ENCODE peak calls at places on chromosomes 2 and 18, in four cellular contexts. L is substantia nigra, M is OCI-LY7, E is endodermal cell. Y is an unnamed sample.

GRCh38 chr2:16324971-16325612 is 340.5 kb downstream of the CYRIA start:
- DNase-seq in L (no peak), E (no peak), M (no peak), Y (no peak)

GRCh38 chr2:13537771-13538349 is 821.1 kb downstream of the TRIB2 start:
- DNase-seq in L (no peak), M (no peak), E (no peak), Y (no peak)

GRCh38 chr2:85935746-85936208 is 47.0 kb upstream of the ST3GAL5 start:
- DNase-seq in E (peak; percentile 87), M (no peak), L (no peak), Y (peak; percentile 91)

GRCh38 chr2:201363857-201364560 is 6.9 kb upstream of the FLACC1 start:
- DNase-seq in E (peak; percentile 64), L (no peak), M (peak; percentile 70), Y (peak; percentile 72)

GRCh38 chr2:196335238-196335637 is 163.9 kb upstream of the STK17B start:
- DNase-seq in E (peak; percentile 75), M (no peak), L (no peak), Y (peak; percentile 35)

GRCh38 chr2:62197017-62197586 is 1.2 kb downstream of the B3GNT2 start:
- DNase-seq in L (no peak), M (peak; percentile 74), E (peak; percentile 62), Y (no peak)

GRCh38 chr2:215753808-215754207 is 259.5 kb downstream of the MREG start:
- DNase-seq in M (no peak), L (no peak), E (no peak), Y (no peak)

GRCh38 chr18:62904396-62905285 is 189.3 kb downstream of the PHLPP1 start:
- DNase-seq in L (no peak), E (no peak), M (no peak), Y (no peak)

GRCh38 chr18:79394438-79395307 is 1.1 kb upstream of the NFATC1 start:
- DNase-seq in L (no peak), M (peak; percentile 39), E (peak; percentile 85), Y (peak; percentile 61)

GRCh38 chr2:96249654-96250053 is 16.1 kb downstream of the TMEM127 start:
- DNase-seq in M (no peak), L (no peak), E (no peak), Y (peak; percentile 53)

GRCh38 chr2:44848026-44848425 is 93.5 kb upstream of the SIX3 start:
- DNase-seq in E (no peak), L (no peak), M (no peak), Y (no peak)

GRCh38 chr18:21703241-21703820 is 1.2 kb downstream of the ABHD3 start:
- DNase-seq in E (peak; percentile 63), L (no peak), M (peak; percentile 87), Y (peak; percentile 12)

GRCh38 chr2:166494140-166494544 is at the start of gene SCN7A:
- DNase-seq in E (peak; percentile 84), M (no peak), L (peak; percentile 0), Y (peak; percentile 65)

GRCh38 chr18:10297079-10297478 is 157.4 kb upstream of the APCDD1 start:
- DNase-seq in M (peak; percentile 88), E (no peak), L (no peak), Y (no peak)

GRCh38 chr2:37350034-37350433 is 5.6 kb downstream of the QPCT start:
- DNase-seq in L (no peak), M (peak; percentile 63), E (no peak), Y (no peak)

GRCh38 chr18:62183578-62184195 is 3.2 kb downstream of the PIGN start:
- DNase-seq in E (peak; percentile 49), M (peak; percentile 51), L (no peak), Y (peak; percentile 70)

GRCh38 chr2:224023188-224023587 is 15.9 kb downstream of the SERPINE2 start:
- DNase-seq in E (no peak), L (no peak), M (no peak), Y (no peak)

GRCh38 chr2:39511219-39511785 is 74.2 kb upstream of the MAP4K3 start:
- DNase-seq in E (no peak), M (no peak), L (no peak), Y (no peak)

GRCh38 chr2:172434821-172435607 is 7.6 kb downstream of the ITGA6 start:
- DNase-seq in M (peak; percentile 3), L (no peak), E (peak; percentile 61), Y (no peak)

GRCh38 chr18:55579471-55579870 is 8.5 kb downstream of the TCF4 start:
- DNase-seq in M (no peak), L (no peak), E (no peak), Y (no peak)

GRCh38 chr2:102841107-102841840 is 79.4 kb downstream of the TMEM182 start:
- DNase-seq in E (peak; percentile 92), L (peak; percentile 24), M (peak; percentile 24), Y (peak; percentile 71)

GRCh38 chr2:207353836-207354235 is 175.9 kb upstream of the CREB1 start:
- DNase-seq in L (no peak), E (no peak), M (no peak), Y (no peak)

GRCh38 chr2:229852565-229852964 is 69.2 kb downstream of the TRIP12 start:
- DNase-seq in E (no peak), M (no peak), L (no peak), Y (peak; percentile 90)

DNA sequence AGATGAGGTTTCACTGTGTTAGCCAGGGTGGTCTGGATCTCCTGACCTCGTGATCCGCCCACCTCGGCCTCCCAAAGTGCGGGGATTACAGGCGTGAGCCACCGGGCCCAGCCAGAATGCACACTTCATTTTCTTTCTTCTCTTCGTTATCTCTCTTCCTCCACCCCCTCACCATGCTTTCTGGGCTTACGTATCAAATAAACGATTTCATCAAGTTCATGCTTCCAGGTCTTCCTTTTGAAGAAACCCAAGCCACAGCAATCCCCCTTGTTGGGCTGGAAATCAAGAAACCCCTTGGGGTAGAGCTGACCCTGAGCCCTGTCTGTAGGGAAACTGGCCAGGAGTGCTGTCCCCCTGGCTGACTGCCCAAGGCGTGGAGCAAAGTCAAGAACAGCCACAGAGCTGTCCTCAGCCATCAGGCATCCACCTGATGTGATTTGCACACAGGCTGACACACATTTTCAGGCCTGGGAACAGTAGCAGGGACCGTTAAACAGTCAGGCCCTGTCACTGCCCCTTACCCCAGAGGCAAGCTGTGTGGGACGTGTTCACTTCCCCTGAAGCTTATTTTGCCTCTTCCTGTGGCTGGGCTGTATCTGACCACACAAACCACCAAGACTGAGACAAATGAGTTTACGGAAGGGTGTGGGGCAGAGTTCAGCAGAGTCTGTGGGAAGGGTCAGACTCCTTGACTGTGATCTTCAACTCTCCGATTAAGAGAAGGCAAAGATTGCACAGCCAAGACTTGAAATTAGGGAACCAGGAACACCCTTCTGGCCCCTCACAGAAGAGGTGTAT is 15.1 kb upstream of the NMUR1 start:
- DNase-seq in E (no peak), L (peak; percentile 33), M (peak; percentile 85), Y (no peak)
- H3K27ac ChIP-seq in E (peak overlapping the region; percentile 38), L (no peak overlapping the region), M (peak overlapping the region; percentile 76), Y (no peak overlapping the region)

DNA sequence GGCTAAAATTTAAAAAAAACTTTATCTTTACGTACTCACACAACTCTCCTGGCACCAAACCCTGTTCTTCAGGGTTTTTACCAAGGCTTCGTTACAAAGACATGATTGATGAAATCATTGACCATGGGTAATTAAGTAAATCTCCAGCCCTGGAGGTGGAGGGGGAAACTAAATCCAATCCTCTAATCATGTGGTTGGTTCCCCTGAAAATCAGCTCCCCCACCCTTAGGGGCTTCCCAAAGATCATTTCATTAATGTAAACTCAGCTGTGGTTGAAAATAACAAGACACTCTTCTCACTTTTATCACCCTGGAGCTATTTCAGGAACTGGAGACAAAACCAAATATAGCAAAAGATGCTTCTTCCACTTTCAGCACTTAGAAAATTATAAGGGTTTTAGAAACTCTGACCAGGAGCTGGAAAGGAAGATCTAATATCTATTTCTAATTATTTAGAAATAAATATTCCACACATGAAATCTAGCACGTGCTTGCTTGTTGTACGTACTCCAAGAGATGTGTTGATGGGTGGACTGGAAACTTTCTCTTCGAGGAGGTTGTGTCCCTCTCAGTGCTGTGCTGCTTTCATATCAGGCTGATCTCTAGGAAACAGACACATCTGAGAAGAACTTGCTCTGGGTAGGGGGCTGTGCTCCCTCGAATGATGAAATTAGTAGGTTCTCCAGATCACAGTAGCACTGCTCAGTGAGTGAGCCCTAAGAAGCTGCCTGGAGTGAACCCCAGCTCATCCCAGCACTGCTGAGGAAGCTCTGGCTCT is 67.2 kb downstream of the SMAD4 start:
- DNase-seq in L (no peak), M (no peak), E (no peak), Y (no peak)
- H3K27ac ChIP-seq in L (no peak overlapping the region), M (no peak overlapping the region), E (no peak overlapping the region), Y (no peak overlapping the region)

GRCh38 chr2:111616651-111617218 is 267.3 kb downstream of the ANAPC1 start:
- DNase-seq in L (no peak), M (no peak), E (no peak), Y (no peak)

GRCh38 chr2:111618953-111619902 is 264.8 kb downstream of the ANAPC1 start:
- DNase-seq in E (no peak), L (no peak), M (peak; percentile 46), Y (peak; percentile 30)

GRCh38 chr2:111618577-111618930 is 265.4 kb downstream of the ANAPC1 start:
- DNase-seq in E (no peak), L (no peak), M (no peak), Y (no peak)

GRCh38 chr2:111617804-111618576 is 266.0 kb downstream of the ANAPC1 start:
- DNase-seq in E (no peak), M (no peak), L (no peak), Y (no peak)

GRCh38 chr2:111617299-111617803 is 266.6 kb downstream of the ANAPC1 start:
- DNase-seq in M (no peak), L (no peak), E (no peak), Y (no peak)
- H3K27ac ChIP-seq in M (no peak overlapping the region), L (no peak overlapping the region), E (no peak overlapping the region), Y (no peak overlapping the region)

DNA sequence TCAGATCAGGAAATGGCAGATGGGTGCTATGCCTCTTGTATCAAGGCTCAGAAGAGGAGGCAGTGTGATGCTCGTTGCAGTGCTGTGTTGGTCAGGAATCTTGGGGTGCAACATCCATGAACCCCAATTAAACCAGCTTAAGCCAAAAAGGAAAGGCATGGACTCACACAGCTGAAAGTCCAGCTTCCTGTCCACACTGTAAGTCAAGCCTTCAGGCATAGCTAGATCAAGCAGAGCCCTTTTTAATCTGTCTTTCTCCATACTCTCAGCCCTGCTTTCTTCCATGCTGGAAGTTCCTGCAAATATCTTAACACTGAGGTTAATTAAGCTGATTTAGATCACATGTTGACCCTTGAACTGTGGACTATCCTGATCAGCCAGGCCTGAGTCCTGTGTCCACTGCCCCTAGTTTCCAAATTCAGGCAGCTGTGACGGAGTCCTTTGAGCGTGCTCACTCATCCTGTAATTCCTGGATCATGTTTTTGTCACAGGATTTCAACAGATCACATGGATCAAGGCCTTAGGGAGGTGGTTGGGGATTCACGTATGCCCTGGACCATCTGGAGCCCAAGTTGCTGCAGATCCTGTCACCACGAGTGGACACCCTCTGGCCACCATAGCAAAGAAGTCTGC is 4.5 kb upstream of the C2orf74 start:
- DNase-seq in M (no peak), E (no peak), L (no peak), Y (no peak)
- H3K27ac ChIP-seq in M (no peak overlapping the region), E (no peak overlapping the region), L (no peak overlapping the region), Y (no peak overlapping the region)

GRCh38 chr2:24452499-24452878 is 38.6 kb upstream of the NCOA1 start:
- DNase-seq in E (no peak), M (no peak), L (no peak), Y (no peak)

GRCh38 chr2:24454258-24454657 is 36.8 kb upstream of the NCOA1 start:
- DNase-seq in L (no peak), M (no peak), E (no peak), Y (peak; percentile 81)

GRCh38 chr2:24451805-24452498 is 39.1 kb upstream of the NCOA1 start:
- DNase-seq in M (no peak), E (no peak), L (no peak), Y (no peak)

GRCh38 chr2:24456610-24457556 is 34.2 kb upstream of the NCOA1 start:
- DNase-seq in E (peak; percentile 83), M (no peak), L (peak; percentile 9), Y (peak; percentile 46)

GRCh38 chr2:24453379-24454073 is 37.5 kb upstream of the NCOA1 start:
- DNase-seq in L (no peak), M (no peak), E (no peak), Y (no peak)
- H3K27ac ChIP-seq in L (no peak overlapping the region), M (no peak overlapping the region), E (no peak overlapping the region), Y (no peak overlapping the region)

Y was measured in A673.